ENCODE peak calls at places on chromosome X, in eight cellular contexts. One of them, this sample, is unnamed. For H3K4me1, the result is how much of the 10 kb centered on the place peaks cover.

GRCh38 chrX:150983526-150984163 is 510 bp downstream of the HMGB3 start:
- DNase-seq in uterus: no peak
- DNase-seq in heart left ventricle: no peak
- DNase-seq in transverse colon: no peak
- DNase-seq in upper lobe of left lung: peak
- DNase-seq in adrenal gland: no peak
- DNase-seq in tibial nerve: no peak
- DNase-seq in stomach: no peak
- DNase-seq in this sample: no peak

GRCh38 chrX:54891573-54891972 is 29.1 kb upstream of the TRO start:
- DNase-seq in uterus: no peak
- DNase-seq in heart left ventricle: peak
- DNase-seq in transverse colon: peak
- DNase-seq in upper lobe of left lung: no peak
- DNase-seq in adrenal gland: peak
- DNase-seq in tibial nerve: no peak
- DNase-seq in stomach: no peak
- DNase-seq in this sample: no peak

GRCh38 chrX:71302461-71303213 is 1.1 kb downstream of the ITGB1BP2 start:
- DNase-seq in uterus: no peak
- DNase-seq in heart left ventricle: no peak
- DNase-seq in transverse colon: no peak
- DNase-seq in upper lobe of left lung: no peak
- DNase-seq in adrenal gland: no peak
- DNase-seq in tibial nerve: no peak
- DNase-seq in stomach: no peak
- DNase-seq in this sample: no peak

GRCh38 chrX:16488959-16489358 is 161.0 kb upstream of the S100G start:
- DNase-seq in uterus: no peak
- DNase-seq in heart left ventricle: no peak
- DNase-seq in transverse colon: no peak
- DNase-seq in upper lobe of left lung: no peak
- DNase-seq in adrenal gland: no peak
- DNase-seq in tibial nerve: no peak
- DNase-seq in stomach: no peak
- DNase-seq in this sample: no peak

GRCh38 chrX:30653415-30654131 is at the start of gene GK:
- DNase-seq in uterus: no peak
- DNase-seq in heart left ventricle: no peak
- DNase-seq in transverse colon: peak
- DNase-seq in upper lobe of left lung: no peak
- DNase-seq in adrenal gland: peak
- DNase-seq in tibial nerve: no peak
- DNase-seq in stomach: no peak
- DNase-seq in this sample: peak

GRCh38 chrX:120310861-120311631 is at the start of gene TMEM255A:
- DNase-seq in uterus: peak
- DNase-seq in heart left ventricle: peak
- DNase-seq in transverse colon: no peak
- DNase-seq in upper lobe of left lung: peak
- DNase-seq in adrenal gland: no peak
- DNase-seq in tibial nerve: no peak
- DNase-seq in stomach: no peak
- DNase-seq in this sample: peak

GRCh38 chrX:28787206-28787605 is 200.0 kb downstream of the IL1RAPL1 start:
- DNase-seq in uterus: no peak
- DNase-seq in heart left ventricle: no peak
- DNase-seq in transverse colon: no peak
- DNase-seq in upper lobe of left lung: no peak
- DNase-seq in adrenal gland: no peak
- DNase-seq in tibial nerve: no peak
- DNase-seq in stomach: no peak
- DNase-seq in this sample: no peak

GRCh38 chrX:134202561-134202960 is 34.4 kb upstream of the CCDC160 start:
- DNase-seq in uterus: no peak
- DNase-seq in heart left ventricle: no peak
- DNase-seq in transverse colon: no peak
- DNase-seq in upper lobe of left lung: no peak
- DNase-seq in adrenal gland: no peak
- DNase-seq in tibial nerve: no peak
- DNase-seq in stomach: no peak
- DNase-seq in this sample: no peak

GRCh38 chrX:51456814-51457213 is 39.6 kb downstream of the NUDT11 start:
- DNase-seq in uterus: no peak
- DNase-seq in heart left ventricle: no peak
- DNase-seq in transverse colon: no peak
- DNase-seq in upper lobe of left lung: no peak
- DNase-seq in adrenal gland: no peak
- DNase-seq in tibial nerve: no peak
- DNase-seq in stomach: no peak
- DNase-seq in this sample: no peak

GRCh38 chrX:53435997-53436396 is 1.8 kb upstream of the HSD17B10 start:
- DNase-seq in uterus: peak
- DNase-seq in heart left ventricle: peak
- DNase-seq in transverse colon: peak
- DNase-seq in upper lobe of left lung: no peak
- DNase-seq in adrenal gland: peak
- DNase-seq in tibial nerve: peak
- DNase-seq in stomach: peak
- DNase-seq in this sample: peak

GRCh38 chrX:134718329-134719317 is 60.4 kb upstream of the PLAC1 start:
- DNase-seq in uterus: peak
- DNase-seq in heart left ventricle: no peak
- DNase-seq in transverse colon: no peak
- DNase-seq in upper lobe of left lung: no peak
- DNase-seq in adrenal gland: peak
- DNase-seq in tibial nerve: no peak
- DNase-seq in stomach: peak
- DNase-seq in this sample: no peak

GRCh38 chrX:63250253-63250868 is 100.8 kb downstream of the SPIN4 start:
- DNase-seq in uterus: no peak
- DNase-seq in heart left ventricle: no peak
- DNase-seq in transverse colon: peak
- DNase-seq in upper lobe of left lung: no peak
- DNase-seq in adrenal gland: peak
- DNase-seq in tibial nerve: no peak
- DNase-seq in stomach: peak
- DNase-seq in this sample: no peak

GRCh38 chrX:119459181-119459580 is 9.1 kb upstream of the SLC25A5 start:
- DNase-seq in uterus: no peak
- DNase-seq in heart left ventricle: no peak
- DNase-seq in transverse colon: no peak
- DNase-seq in upper lobe of left lung: no peak
- DNase-seq in adrenal gland: no peak
- DNase-seq in tibial nerve: no peak
- DNase-seq in stomach: no peak
- DNase-seq in this sample: no peak

GRCh38 chrX:5431823-5432222 is 796.8 kb downstream of the NLGN4X start:
- DNase-seq in uterus: no peak
- DNase-seq in heart left ventricle: no peak
- DNase-seq in transverse colon: no peak
- DNase-seq in upper lobe of left lung: no peak
- DNase-seq in adrenal gland: no peak
- DNase-seq in tibial nerve: no peak
- DNase-seq in stomach: no peak
- DNase-seq in this sample: no peak

GRCh38 chrX:15737188-15737956 is 698 bp upstream of the CA5B start:
- DNase-seq in uterus: no peak
- DNase-seq in heart left ventricle: no peak
- DNase-seq in transverse colon: no peak
- DNase-seq in upper lobe of left lung: no peak
- DNase-seq in adrenal gland: no peak
- DNase-seq in tibial nerve: no peak
- DNase-seq in stomach: no peak
- DNase-seq in this sample: no peak

GRCh38 chrX:150202641-150203248 is 160.4 kb upstream of the MAMLD1 start:
- DNase-seq in uterus: no peak
- DNase-seq in heart left ventricle: no peak
- DNase-seq in transverse colon: no peak
- DNase-seq in upper lobe of left lung: no peak
- DNase-seq in adrenal gland: peak
- DNase-seq in tibial nerve: no peak
- DNase-seq in stomach: no peak
- DNase-seq in this sample: no peak

GRCh38 chrX:140292188-140292587 is 212.7 kb downstream of the SOX3 start:
- DNase-seq in uterus: no peak
- DNase-seq in heart left ventricle: no peak
- DNase-seq in transverse colon: no peak
- DNase-seq in upper lobe of left lung: no peak
- DNase-seq in adrenal gland: no peak
- DNase-seq in tibial nerve: no peak
- DNase-seq in stomach: no peak
- DNase-seq in this sample: no peak

GRCh38 chrX:132961511-132961910 is 3.1 kb upstream of the HS6ST2 start:
- DNase-seq in uterus: no peak
- DNase-seq in heart left ventricle: no peak
- DNase-seq in transverse colon: no peak
- DNase-seq in upper lobe of left lung: no peak
- DNase-seq in adrenal gland: no peak
- DNase-seq in tibial nerve: no peak
- DNase-seq in stomach: no peak
- DNase-seq in this sample: no peak

GRCh38 chrX:96684339-96685204 is at the start of gene DIAPH2:
- DNase-seq in uterus: peak
- DNase-seq in heart left ventricle: peak
- DNase-seq in transverse colon: peak
- DNase-seq in upper lobe of left lung: peak
- DNase-seq in adrenal gland: peak
- DNase-seq in tibial nerve: peak
- DNase-seq in stomach: peak
- DNase-seq in this sample: peak
- TF ChIP-seq POLR2A in uterus: peak
- TF ChIP-seq POLR2A in heart left ventricle: peak
- TF ChIP-seq POLR2A in transverse colon: peak
- TF ChIP-seq POLR2A in upper lobe of left lung: no peak
- TF ChIP-seq POLR2A in adrenal gland: no peak
- TF ChIP-seq POLR2A in tibial nerve: no peak
- TF ChIP-seq POLR2A in stomach: no peak
- TF ChIP-seq POLR2A in this sample: no peak

GRCh38 chrX:106862972-106863688 is 40.0 kb downstream of the RIPPLY1 start:
- DNase-seq in uterus: no peak
- DNase-seq in heart left ventricle: no peak
- DNase-seq in transverse colon: peak
- DNase-seq in upper lobe of left lung: peak
- DNase-seq in adrenal gland: no peak
- DNase-seq in tibial nerve: no peak
- DNase-seq in stomach: peak
- DNase-seq in this sample: no peak
- TF ChIP-seq CTCF in uterus: no peak
- TF ChIP-seq CTCF in heart left ventricle: no peak
- TF ChIP-seq CTCF in transverse colon: no peak
- TF ChIP-seq CTCF in upper lobe of left lung: peak
- TF ChIP-seq CTCF in adrenal gland: no peak
- TF ChIP-seq CTCF in tibial nerve: no peak
- TF ChIP-seq CTCF in stomach: no peak
- TF ChIP-seq CTCF in this sample: no peak

GRCh38 chrX:129769467-129770154 is 10.1 kb upstream of the SASH3 start:
- DNase-seq in uterus: no peak
- DNase-seq in heart left ventricle: no peak
- DNase-seq in transverse colon: peak
- DNase-seq in upper lobe of left lung: no peak
- DNase-seq in adrenal gland: no peak
- DNase-seq in tibial nerve: no peak
- DNase-seq in stomach: no peak
- DNase-seq in this sample: no peak
- H3K4me1 ChIP-seq in uterus: under half
- H3K4me1 ChIP-seq in heart left ventricle: under half
- H3K4me1 ChIP-seq in transverse colon: under half
- H3K4me1 ChIP-seq in upper lobe of left lung: under half
- H3K4me1 ChIP-seq in adrenal gland: under half
- H3K4me1 ChIP-seq in tibial nerve: under half
- H3K4me1 ChIP-seq in stomach: under half
- H3K4me1 ChIP-seq in this sample: under half

GRCh38 chrX:24168807-24169206 is 19.3 kb downstream of the ZFX start:
- DNase-seq in uterus: no peak
- DNase-seq in heart left ventricle: no peak
- DNase-seq in transverse colon: no peak
- DNase-seq in upper lobe of left lung: no peak
- DNase-seq in adrenal gland: no peak
- DNase-seq in tibial nerve: no peak
- DNase-seq in stomach: no peak
- DNase-seq in this sample: no peak

GRCh38 chrX:24167719-24168472 is 18.4 kb downstream of the ZFX start:
- DNase-seq in uterus: no peak
- DNase-seq in heart left ventricle: no peak
- DNase-seq in transverse colon: no peak
- DNase-seq in upper lobe of left lung: no peak
- DNase-seq in adrenal gland: no peak
- DNase-seq in tibial nerve: no peak
- DNase-seq in stomach: no peak
- DNase-seq in this sample: no peak

GRCh38 chrX:24169211-24169610 is 19.7 kb downstream of the ZFX start:
- DNase-seq in uterus: no peak
- DNase-seq in heart left ventricle: no peak
- DNase-seq in transverse colon: no peak
- DNase-seq in upper lobe of left lung: no peak
- DNase-seq in adrenal gland: no peak
- DNase-seq in tibial nerve: no peak
- DNase-seq in stomach: no peak
- DNase-seq in this sample: no peak

DNA sequence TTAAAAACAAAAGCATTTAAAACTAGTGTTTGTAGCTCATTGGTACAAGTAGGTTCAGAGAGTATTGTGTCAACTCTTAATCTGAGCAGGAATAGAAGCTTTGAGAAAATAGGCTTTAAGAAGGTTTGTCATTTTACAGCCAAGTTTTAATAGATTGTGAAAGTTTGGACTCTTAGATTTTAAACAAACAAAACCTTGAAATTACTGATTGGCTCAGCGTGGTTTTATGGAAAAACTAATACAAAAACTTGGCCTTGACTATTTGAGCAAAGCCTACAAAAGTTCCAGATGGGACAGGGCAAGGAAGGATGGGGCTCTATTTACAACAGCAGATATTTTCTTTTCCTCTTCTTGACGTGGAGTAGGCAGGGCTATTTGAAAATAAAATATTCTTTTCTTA is 16.5 kb downstream of the ZFX start:
- DNase-seq in uterus: no peak
- DNase-seq in heart left ventricle: no peak
- DNase-seq in transverse colon: no peak
- DNase-seq in upper lobe of left lung: no peak
- DNase-seq in adrenal gland: no peak
- DNase-seq in tibial nerve: no peak
- DNase-seq in stomach: no peak
- DNase-seq in this sample: no peak
- TF ChIP-seq POLR2A in uterus: no peak
- TF ChIP-seq POLR2A in heart left ventricle: no peak
- TF ChIP-seq POLR2A in transverse colon: no peak
- TF ChIP-seq POLR2A in upper lobe of left lung: no peak
- TF ChIP-seq POLR2A in adrenal gland: no peak
- TF ChIP-seq POLR2A in tibial nerve: no peak
- TF ChIP-seq POLR2A in stomach: no peak
- TF ChIP-seq POLR2A in this sample: no peak

GRCh38 chrX:110759785-110760184 is 35.8 kb downstream of the CHRDL1 start:
- DNase-seq in uterus: no peak
- DNase-seq in heart left ventricle: no peak
- DNase-seq in transverse colon: no peak
- DNase-seq in upper lobe of left lung: no peak
- DNase-seq in adrenal gland: no peak
- DNase-seq in tibial nerve: no peak
- DNase-seq in stomach: no peak
- DNase-seq in this sample: no peak
- TF ChIP-seq CTCF in uterus: no peak
- TF ChIP-seq CTCF in heart left ventricle: no peak
- TF ChIP-seq CTCF in transverse colon: no peak
- TF ChIP-seq CTCF in upper lobe of left lung: no peak
- TF ChIP-seq CTCF in adrenal gland: no peak
- TF ChIP-seq CTCF in tibial nerve: no peak
- TF ChIP-seq CTCF in stomach: no peak
- TF ChIP-seq CTCF in this sample: no peak

GRCh38 chrX:105462191-105462590 is 241.7 kb upstream of the TEX13A start:
- DNase-seq in uterus: no peak
- DNase-seq in heart left ventricle: no peak
- DNase-seq in transverse colon: no peak
- DNase-seq in upper lobe of left lung: no peak
- DNase-seq in adrenal gland: no peak
- DNase-seq in tibial nerve: no peak
- DNase-seq in stomach: no peak
- DNase-seq in this sample: no peak
- H3K4me1 ChIP-seq in uterus: under half
- H3K4me1 ChIP-seq in heart left ventricle: under half
- H3K4me1 ChIP-seq in transverse colon: under half
- H3K4me1 ChIP-seq in upper lobe of left lung: under half
- H3K4me1 ChIP-seq in adrenal gland: under half
- H3K4me1 ChIP-seq in tibial nerve: under half
- H3K4me1 ChIP-seq in stomach: under half
- H3K4me1 ChIP-seq in this sample: under half

This sample was measured in suprapubic skin.